ENCODE peak calls at places on chromosomes 3 and 15, in eight cellular contexts. G is OCI-LY7; J is mammary epithelial cell; K is CD4-positive, alpha-beta T cell; L is CD8-positive, alpha-beta T cell; D is cardiac muscle cell; N is caudate nucleus; V is naive thymus-derived CD4-positive, alpha-beta T cell. B is an unnamed sample.

GRCh38 chr15:77474310-77474986 is 53.8 kb downstream of the HMG20A start:
- DNase-seq in L (no peak), J (no peak), G (no peak), D (peak), K (no peak), N (no peak), V (no peak), B (no peak)

GRCh38 chr3:44418549-44418948 is 58.9 kb downstream of the ZNF445 start:
- DNase-seq in J (no peak), K (no peak), L (no peak), G (no peak), V (no peak), N (no peak), D (no peak), B (no peak)

GRCh38 chr3:162295323-162295983 is 798.8 kb downstream of the OTOL1 start:
- DNase-seq in L (no peak), D (peak), J (peak), N (no peak), G (no peak), K (no peak), V (no peak), B (no peak)

GRCh38 chr3:126570103-126570541 is 11.4 kb upstream of the C3orf22 start:
- DNase-seq in G (no peak), V (no peak), K (no peak), L (no peak), J (no peak), N (no peak), D (no peak), B (no peak)

GRCh38 chr3:196323723-196324122 is 5.7 kb upstream of the DYNLT2B start:
- DNase-seq in V (no peak), J (no peak), D (peak), L (no peak), K (no peak), N (no peak), G (no peak), B (no peak)

GRCh38 chr3:69386535-69387385 is 872 bp upstream of the FRMD4B start:
- DNase-seq in D (no peak), L (no peak), N (no peak), K (no peak), G (no peak), J (peak), V (no peak), B (no peak)

GRCh38 chr3:43344520-43344919 is 58.2 kb downstream of the SNRK start:
- DNase-seq in K (no peak), V (no peak), N (no peak), J (no peak), G (no peak), L (no peak), D (no peak), B (no peak)

GRCh38 chr3:52019352-52020080 is 23.8 kb upstream of the RPL29 start:
- DNase-seq in D (peak), K (no peak), J (no peak), V (no peak), N (peak), L (no peak), G (no peak), B (no peak)

GRCh38 chr15:80567721-80568157 is 127.4 kb upstream of the ABHD17C start:
- DNase-seq in K (no peak), G (peak), D (peak), N (peak), V (peak), J (peak), L (peak), B (peak)

GRCh38 chr15:82572986-82573385 is 32.7 kb upstream of the RPS17 start:
- DNase-seq in K (no peak), L (no peak), J (no peak), G (no peak), N (no peak), D (no peak), V (no peak), B (no peak)

GRCh38 chr3:181952221-181952620 is 240.5 kb downstream of the SOX2 start:
- DNase-seq in G (no peak), N (no peak), J (no peak), L (no peak), K (no peak), V (no peak), D (no peak), B (no peak)

GRCh38 chr3:173463250-173463649 is 65.7 kb downstream of the NLGN1 start:
- DNase-seq in V (no peak), L (no peak), G (no peak), J (no peak), N (no peak), D (no peak), K (no peak), B (no peak)

GRCh38 chr15:42012937-42013482 is 7.8 kb downstream of the PLA2G4E start:
- DNase-seq in J (no peak), K (no peak), D (no peak), V (no peak), N (no peak), L (no peak), G (no peak), B (no peak)

GRCh38 chr15:61621865-61622264 is 392.8 kb upstream of the RORA start:
- DNase-seq in K (no peak), L (no peak), N (no peak), J (no peak), G (no peak), D (no peak), V (no peak), B (no peak)

GRCh38 chr3:3089017-3089416 is 21.2 kb downstream of the IL5RA start:
- DNase-seq in G (peak), J (no peak), D (no peak), L (no peak), V (no peak), N (no peak), K (no peak), B (no peak)

GRCh38 chr3:197576838-197577237 is 21.1 kb upstream of the BDH1 start:
- DNase-seq in N (no peak), K (no peak), D (no peak), G (no peak), L (no peak), J (no peak), V (no peak), B (no peak)

GRCh38 chr3:126438186-126438585 is 37.5 kb downstream of the ZXDC start:
- DNase-seq in V (no peak), K (no peak), N (no peak), J (no peak), G (no peak), L (no peak), D (no peak), B (no peak)

GRCh38 chr15:73010154-73011152 is 41.8 kb upstream of the NEO1 start:
- DNase-seq in V (no peak), L (no peak), J (peak), K (no peak), G (no peak), N (no peak), D (no peak), B (no peak)

GRCh38 chr3:149813367-149814281 is 609 bp downstream of the RNF13 start:
- DNase-seq in K (peak), J (peak), N (no peak), V (peak), L (peak), D (peak), G (peak), B (peak)

GRCh38 chr3:52015431-52016256 is 19.9 kb upstream of the RPL29 start:
- DNase-seq in V (no peak), J (no peak), D (peak), K (no peak), G (no peak), N (no peak), L (no peak), B (no peak)

GRCh38 chr3:174206607-174207192 is 652.4 kb upstream of the NAALADL2 start:
- DNase-seq in N (no peak), L (no peak), D (no peak), J (no peak), V (no peak), G (no peak), K (no peak), B (no peak)

DNA sequence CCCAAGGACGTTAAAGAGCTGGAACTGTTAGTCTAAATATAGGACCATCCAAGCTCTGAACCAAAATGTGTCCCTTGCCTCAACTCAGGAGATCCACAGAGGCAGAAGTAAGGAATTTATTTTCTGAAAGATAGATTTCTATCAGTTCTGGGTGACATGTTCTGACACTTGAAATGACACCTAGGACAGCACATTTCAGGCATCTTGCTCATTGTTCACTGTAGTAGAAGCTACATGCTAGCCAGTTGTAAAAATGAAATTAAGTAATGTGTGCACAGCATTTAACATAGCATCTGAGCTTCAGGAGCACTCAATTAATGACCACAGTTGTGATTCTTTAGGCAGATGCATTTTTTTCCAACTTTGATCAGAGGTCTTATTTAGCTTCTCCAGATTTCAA is 567 bp downstream of the CCR2 start:
- DNase-seq in L (no peak), K (no peak), G (no peak), D (no peak), J (no peak), V (no peak), N (no peak), B (no peak)
- H3K27ac ChIP-seq in L (no peak), K (no peak), G (no peak), D (no peak), J (no peak), V (no peak), N (no peak), B (no peak)

DNA sequence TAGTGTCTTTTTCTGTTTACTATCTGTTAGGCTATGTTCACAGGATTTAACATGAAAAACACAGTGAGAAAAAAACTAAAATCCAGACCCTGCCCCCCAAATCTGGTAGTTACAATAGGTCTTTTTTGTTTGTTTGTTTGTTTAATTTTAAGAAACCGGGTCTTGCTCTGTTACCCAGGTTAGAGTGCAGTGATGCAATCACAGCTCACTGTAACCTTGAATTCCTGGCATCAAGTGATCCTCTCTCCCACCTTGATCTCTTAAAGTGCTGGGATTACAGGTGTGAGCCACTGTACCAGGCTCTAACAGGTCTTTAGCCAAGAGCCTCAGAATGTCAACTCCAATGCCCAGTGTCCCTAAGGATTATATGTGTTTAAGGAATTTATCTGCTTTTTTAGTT is 88.0 kb upstream of the GOLIM4 start:
- DNase-seq in N (no peak), L (no peak), V (no peak), G (no peak), K (no peak), D (no peak), J (no peak), B (no peak)
- H3K27ac ChIP-seq in N (no peak), L (no peak), V (no peak), G (no peak), K (no peak), D (no peak), J (no peak), B (no peak)

DNA sequence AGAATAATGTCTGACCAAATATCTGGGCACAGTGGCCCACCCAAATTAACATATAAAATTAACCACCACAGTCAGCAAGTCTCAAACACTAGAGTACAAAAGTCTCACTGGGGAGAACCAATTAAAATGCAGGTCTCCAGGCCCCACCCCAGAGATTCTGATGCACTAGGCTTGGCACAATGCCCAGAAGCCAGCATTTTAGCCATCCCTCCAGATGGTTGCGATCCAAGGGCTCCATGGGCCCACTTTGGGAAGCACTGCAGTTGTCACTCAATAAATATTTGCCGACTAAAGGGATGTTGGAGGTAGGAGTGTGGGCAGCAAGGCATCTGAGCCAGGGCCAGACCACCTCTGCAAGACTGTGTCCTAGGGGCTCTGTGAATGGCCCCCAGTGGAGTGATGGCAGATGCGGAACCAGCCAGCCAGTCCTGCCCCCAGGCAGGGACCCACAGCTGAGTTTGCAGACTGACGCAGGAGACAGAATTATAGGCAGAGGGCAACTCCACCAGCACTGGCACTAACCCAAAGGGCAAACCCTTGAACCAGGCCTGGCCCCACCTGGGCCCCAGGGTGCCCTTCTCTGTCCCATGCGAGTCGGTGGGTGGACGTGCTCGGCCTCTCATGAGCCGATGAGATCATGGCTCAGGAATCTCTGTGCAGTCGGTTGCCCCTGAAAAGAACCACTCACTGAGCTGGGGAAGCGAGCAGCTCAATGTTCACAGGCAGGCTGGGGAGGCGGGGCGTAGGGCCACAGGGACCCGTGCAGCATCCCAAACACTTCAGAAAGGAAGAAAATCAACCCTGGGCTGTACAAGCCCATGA is 49.7 kb downstream of the SEMA5B start:
- DNase-seq in J (peak), N (peak), K (no peak), V (no peak), L (no peak), D (peak), G (no peak), B (no peak)
- H3K27ac ChIP-seq in J (no peak), N (peak), K (no peak), V (no peak), L (no peak), D (no peak), G (no peak), B (no peak)

DNA sequence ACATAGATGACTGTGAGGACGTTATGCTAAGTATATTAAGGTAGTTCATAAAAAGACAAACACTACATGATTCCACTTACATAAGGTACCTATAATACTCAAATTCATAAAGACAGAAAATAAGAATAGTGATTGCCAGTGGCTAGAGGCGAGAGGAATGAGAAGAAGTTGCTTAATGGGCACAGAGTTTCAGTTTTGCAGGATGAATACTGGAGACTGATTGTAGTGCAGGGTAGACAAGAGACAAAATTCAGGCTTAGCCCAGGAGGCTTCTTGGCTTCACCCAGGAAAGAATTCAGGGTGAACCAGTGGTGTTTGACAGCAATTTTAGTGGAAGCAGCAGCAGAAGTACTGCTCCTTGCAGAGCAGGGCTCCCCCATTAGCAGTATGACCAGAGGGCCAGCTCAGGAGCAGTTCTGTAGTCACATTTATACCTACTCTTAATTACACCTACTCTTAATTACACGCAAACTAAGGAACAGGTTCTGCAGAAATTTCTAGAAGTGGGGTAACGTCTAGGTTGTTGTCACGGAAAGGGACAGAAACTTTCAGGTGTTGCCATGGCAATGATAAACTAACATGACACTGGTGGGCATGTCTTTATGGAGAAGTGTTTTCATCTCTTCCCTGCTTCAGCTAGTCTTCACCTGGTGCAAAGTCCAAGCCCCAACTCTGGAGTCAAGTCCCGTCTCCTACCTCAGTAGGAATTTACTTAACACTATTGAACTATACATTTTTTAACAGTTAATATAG is 55.2 kb downstream of the TBL1XR1 start:
- DNase-seq in D (no peak), G (peak), L (no peak), J (no peak), V (peak), K (no peak), N (no peak), B (no peak)
- H3K27ac ChIP-seq in D (no peak), G (peak), L (no peak), J (no peak), V (no peak), K (no peak), N (no peak), B (peak)

GRCh38 chr3:11717768-11718581 is 74.3 kb upstream of the VGLL4 start:
- DNase-seq in D (peak), G (peak), J (peak), N (no peak), K (no peak), L (no peak), V (no peak), B (no peak)

GRCh38 chr3:11720220-11721113 is 76.8 kb upstream of the VGLL4 start:
- DNase-seq in L (peak), J (peak), K (peak), D (peak), N (peak), G (peak), V (peak), B (peak)

GRCh38 chr3:11718582-11719405 is 75.1 kb upstream of the VGLL4 start:
- DNase-seq in V (peak), J (peak), L (peak), D (peak), G (peak), N (peak), K (no peak), B (peak)

GRCh38 chr3:11719406-11720219 is 75.9 kb upstream of the VGLL4 start:
- DNase-seq in D (peak), N (peak), L (peak), J (peak), V (peak), G (peak), K (peak), B (peak)

DNA sequence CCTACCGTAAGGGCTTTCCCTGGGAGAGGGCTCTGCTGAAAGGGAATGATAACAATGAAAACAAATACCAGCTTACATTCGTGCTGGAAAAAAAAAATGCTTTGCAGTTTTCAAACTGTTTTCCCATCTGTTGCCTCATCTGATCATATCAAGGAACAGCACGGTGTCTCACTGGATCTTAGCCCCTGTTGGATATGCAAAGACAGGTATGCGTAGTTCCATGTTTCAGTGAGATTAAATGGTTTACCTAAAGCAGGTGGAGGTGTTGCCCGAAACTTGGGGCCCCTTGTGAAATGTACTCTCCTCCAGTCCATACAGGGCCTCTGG is 77.4 kb upstream of the VGLL4 start:
- DNase-seq in J (no peak), V (no peak), N (no peak), G (peak), K (no peak), D (peak), L (no peak), B (no peak)
- H3K27ac ChIP-seq in J (peak), V (no peak), N (no peak), G (peak), K (no peak), D (no peak), L (no peak), B (no peak)

DNA sequence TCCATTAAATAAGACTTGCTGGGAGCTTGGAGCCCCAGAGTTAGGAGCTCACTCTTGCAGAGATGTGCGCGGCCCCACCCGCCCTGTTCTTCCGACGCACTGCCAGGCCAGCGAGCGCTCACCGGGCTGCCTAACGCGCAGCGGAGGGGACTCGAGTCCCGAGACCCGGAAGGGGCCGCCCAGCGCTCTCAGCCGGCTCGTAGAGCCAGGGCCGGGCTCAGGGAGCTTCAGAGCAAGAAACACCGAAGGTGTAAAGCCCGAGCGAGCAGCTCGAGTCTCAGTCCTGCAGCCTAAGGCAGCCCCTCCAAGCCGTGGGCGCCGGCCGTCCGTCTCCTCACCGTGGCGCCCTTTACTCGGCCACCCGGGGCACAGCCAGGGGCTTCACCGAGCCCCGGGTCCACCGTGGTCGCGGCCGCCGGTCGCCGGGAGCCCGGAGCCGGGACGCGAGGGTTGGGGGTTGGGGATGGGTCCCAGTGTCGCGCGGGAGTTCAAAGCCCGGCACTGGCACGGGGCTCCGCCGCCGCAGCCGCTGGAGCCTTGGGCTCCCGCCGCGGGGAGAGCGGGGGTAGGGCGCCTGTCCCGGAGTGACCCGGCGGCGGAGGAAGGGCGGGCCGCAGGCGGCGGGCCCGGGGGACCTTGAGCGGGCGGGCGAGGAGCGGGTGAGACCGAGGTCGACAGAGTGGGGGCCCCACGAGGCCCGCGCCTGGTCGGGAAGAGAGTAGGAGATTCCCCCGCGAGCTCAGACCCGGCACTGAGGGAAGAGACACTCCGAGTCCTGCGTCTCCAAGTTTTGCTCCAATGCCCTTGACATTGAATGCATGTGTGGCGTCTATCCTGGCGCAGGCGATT is 26.9 kb upstream of the THRB start:
- DNase-seq in N (no peak), V (no peak), K (no peak), D (peak), J (peak), L (no peak), G (no peak), B (no peak)
- H3K27ac ChIP-seq in N (no peak), V (no peak), K (no peak), D (no peak), J (peak), L (no peak), G (no peak), B (peak)

B was measured in CD8-positive, alpha-beta memory T cell.